ENCODE peak calls at places on chromosomes 4 and X, in ten cellular contexts. E, K, S, A, G, P, M, B, I and N are unnamed samples.

GRCh38 chrX:41334866-41335589 is 1.1 kb downstream of the DDX3X start:
- DNase-seq in B (peak; percentile 64), M (peak; percentile 62), G (peak; percentile 38), S (no peak), P (peak; percentile 32), A (peak; percentile 94), I (no peak), K (peak; percentile 73), E (peak; percentile 60), N (no peak)

GRCh38 chr4:57550143-57550542 is 440.0 kb upstream of the IGFBP7 start:
- DNase-seq in B (no peak), S (no peak), P (no peak), E (no peak), M (no peak), I (no peak), G (no peak), K (no peak), A (no peak), N (no peak)

GRCh38 chr4:47531241-47531953 is 46.3 kb downstream of the ATP10D start:
- DNase-seq in S (no peak), K (peak; percentile 57), G (peak; percentile 18), M (peak; percentile 6), B (peak; percentile 8), P (peak; percentile 94), A (no peak), I (no peak), E (peak; percentile 94), N (no peak)

GRCh38 chr4:8342651-8343050 is 73.1 kb downstream of the HTRA3 start:
- DNase-seq in B (no peak), P (no peak), E (no peak), S (no peak), K (no peak), I (no peak), G (no peak), M (no peak), A (peak; percentile 81), N (no peak)

GRCh38 chr4:16721618-16722291 is 176.7 kb downstream of the LDB2 start:
- DNase-seq in M (no peak), E (no peak), G (no peak), P (peak; percentile 16), K (no peak), I (no peak), A (no peak), S (no peak), B (no peak), N (no peak)

GRCh38 chr4:73729534-73730165 is 10.7 kb upstream of the CXCL8 start:
- DNase-seq in S (no peak), B (peak; percentile 60), A (peak; percentile 91), P (peak; percentile 73), K (no peak), M (no peak), I (no peak), E (peak; percentile 84), G (peak; percentile 51), N (peak; percentile 94)

GRCh38 chr4:24195976-24196736 is 306.3 kb upstream of the PPARGC1A start:
- DNase-seq in P (no peak), M (no peak), I (no peak), B (peak; percentile 7), G (no peak), K (no peak), A (no peak), E (no peak), S (no peak), N (no peak)

GRCh38 chr4:7324651-7325121 is 110.0 kb downstream of the PSAPL1 start:
- DNase-seq in A (no peak), G (no peak), B (no peak), P (no peak), M (no peak), K (no peak), I (no peak), E (no peak), S (no peak), N (no peak)

GRCh38 chrX:10350991-10351390 is 194.2 kb downstream of the CLCN4 start:
- DNase-seq in M (no peak), S (no peak), I (no peak), P (peak; percentile 23), G (no peak), K (no peak), E (peak; percentile 64), B (no peak), A (no peak), N (no peak)

GRCh38 chrX:154541896-154542722 is 4.5 kb downstream of the G6PD start:
- DNase-seq in G (peak; percentile 38), I (no peak), K (peak; percentile 62), P (peak; percentile 91), M (peak; percentile 34), E (peak; percentile 84), A (peak; percentile 92), B (peak; percentile 69), S (no peak), N (no peak)

GRCh38 chrX:65196758-65197371 is 220.6 kb upstream of the ZC4H2 start:
- DNase-seq in G (no peak), I (no peak), B (no peak), M (no peak), K (no peak), S (no peak), A (no peak), P (peak; percentile 2), E (no peak), N (peak; percentile 61)

GRCh38 chr4:103012085-103012484 is 7.4 kb downstream of the SLC9B1 start:
- DNase-seq in I (no peak), M (no peak), S (no peak), E (peak; percentile 27), A (no peak), G (peak; percentile 22), B (no peak), K (no peak), P (no peak), N (peak; percentile 85)

GRCh38 chrX:139828830-139829229 is 104.0 kb downstream of the ATP11C start:
- DNase-seq in B (no peak), A (no peak), K (no peak), P (no peak), E (no peak), S (no peak), G (no peak), M (no peak), I (no peak), N (no peak)

GRCh38 chr4:49063670-49064069 is 77.6 kb downstream of the CWH43 start:
- DNase-seq in B (no peak), M (no peak), E (peak; percentile 56), A (no peak), P (peak; percentile 77), S (no peak), G (no peak), K (no peak), I (no peak), N (no peak)

GRCh38 chr4:7155611-7156071 is 36.7 kb upstream of the SORCS2 start:
- DNase-seq in I (no peak), M (no peak), P (peak; percentile 46), S (no peak), E (peak; percentile 72), K (peak; percentile 20), G (no peak), B (peak; percentile 57), A (peak; percentile 74), N (peak; percentile 16)

GRCh38 chr4:108972613-108973283 is 209.9 kb upstream of the ETNPPL start:
- DNase-seq in G (no peak), E (no peak), M (no peak), S (no peak), P (no peak), A (no peak), I (no peak), B (no peak), K (no peak), N (no peak)

GRCh38 chr4:123017636-123018390 is 95.4 kb upstream of the NUDT6 start:
- DNase-seq in M (no peak), E (peak; percentile 11), G (no peak), I (no peak), S (no peak), A (no peak), K (no peak), P (peak; percentile 30), B (no peak), N (no peak)

GRCh38 chrX:275967-276587 is 5.1 kb upstream of the PLCXD1 start:
- DNase-seq in I (peak; percentile 47), B (peak; percentile 78), P (no peak), M (peak; percentile 20), S (no peak), E (peak; percentile 39), G (peak; percentile 69), A (peak; percentile 94), K (peak; percentile 76), N (peak; percentile 73)

GRCh38 chr4:139528377-139529005 is 27.5 kb downstream of the SETD7 start:
- DNase-seq in I (no peak), B (peak; percentile 36), A (no peak), M (no peak), E (peak; percentile 87), S (no peak), G (no peak), K (no peak), P (peak; percentile 47), N (peak; percentile 93)

GRCh38 chr4:83362492-83363329 is 28.1 kb upstream of the HPSE start:
- DNase-seq in A (no peak), S (no peak), I (no peak), K (no peak), P (peak; percentile 50), E (peak; percentile 32), G (no peak), M (no peak), B (no peak), N (no peak)